ENCODE peak calls at places on chromosomes 2 and 18, in four cellular contexts. W is CD8-positive, alpha-beta memory T cell; B is SJSA1; F is stomach. U is an unnamed sample.

GRCh38 chr2:173874899-173875247 is 90.3 kb downstream of the SP3 start:
- DNase-seq in W (no peak), B (no peak), F (no peak), U (no peak)

GRCh38 chr2:84653302-84653701 is 137.0 kb downstream of the DNAH6 start:
- DNase-seq in W (no peak), B (no peak), F (no peak), U (no peak)

GRCh38 chr2:24643051-24643450 is 150.1 kb downstream of the PTRHD1 start:
- DNase-seq in W (no peak), B (no peak), F (no peak), U (no peak)

GRCh38 chr2:101768480-101769077 is 71.1 kb downstream of the MAP4K4 start:
- DNase-seq in W (no peak), B (no peak), F (no peak), U (no peak)

GRCh38 chr2:37020212-37020886 is 54.0 kb upstream of the STRN start:
- DNase-seq in W (no peak), B (no peak), F (peak; percentile 71), U (peak; percentile 78)

GRCh38 chr2:224861266-224861665 is 145.1 kb upstream of the CCDC195 start:
- DNase-seq in W (no peak), B (no peak), F (no peak), U (no peak)

GRCh38 chr2:30072250-30072842 is 74.5 kb upstream of the YPEL5 start:
- DNase-seq in W (peak; percentile 29), B (peak; percentile 62), F (peak; percentile 64), U (peak; percentile 70)

GRCh38 chr18:11154369-11154982 is 5.1 kb upstream of the PIEZO2 start:
- DNase-seq in W (no peak), B (no peak), F (no peak), U (no peak)

GRCh38 chr2:217270089-217270800 is 410.4 kb upstream of the TNP1 start:
- DNase-seq in W (no peak), B (no peak), F (no peak), U (no peak)

GRCh38 chr2:173571021-173571821 is 216.5 kb downstream of the CDCA7 start:
- DNase-seq in W (no peak), B (no peak), F (no peak), U (no peak)

GRCh38 chr2:216181351-216181750 is 72.2 kb downstream of the XRCC5 start:
- DNase-seq in W (no peak), B (no peak), F (no peak), U (no peak)

GRCh38 chr18:74589820-74590219 is 7.8 kb upstream of the ZNF407 start:
- DNase-seq in W (no peak), B (no peak), F (no peak), U (no peak)

GRCh38 chr18:37608876-37609275 is 43.3 kb upstream of the CELF4 start:
- DNase-seq in W (no peak), B (no peak), F (no peak), U (no peak)

GRCh38 chr2:74906395-74906794 is 52.0 kb upstream of the POLE4 start:
- DNase-seq in W (no peak), B (no peak), F (no peak), U (no peak)

GRCh38 chr18:23228102-23229051 is 93.1 kb downstream of the CABLES1 start:
- DNase-seq in W (no peak), B (no peak), F (no peak), U (no peak)

GRCh38 chr2:123915380-123915779 is 109.7 kb upstream of the CNTNAP5 start:
- DNase-seq in W (no peak), B (no peak), F (no peak), U (no peak)

GRCh38 chr2:149027602-149028250 is 10.8 kb upstream of the LYPD6B start:
- DNase-seq in W (no peak), B (no peak), F (no peak), U (no peak)

GRCh38 chr2:214293593-214293992 is 117.3 kb upstream of the VWC2L start:
- DNase-seq in W (no peak), B (no peak), F (no peak), U (no peak)

GRCh38 chr2:205297368-205297767 is 384.9 kb upstream of the NRP2 start:
- DNase-seq in W (no peak), B (no peak), F (no peak), U (no peak)

GRCh38 chr2:217857624-217858506 is 144.9 kb downstream of the TNS1 start:
- DNase-seq in W (no peak), B (no peak), F (no peak), U (peak; percentile 60)

GRCh38 chr2:152557273-152557879 is 159.9 kb downstream of the PRPF40A start:
- DNase-seq in W (no peak), B (no peak), F (no peak), U (no peak)

GRCh38 chr18:48922203-48922800 is 28.5 kb downstream of the SMAD7 start:
- DNase-seq in W (no peak), B (no peak), F (no peak), U (no peak)

GRCh38 chr18:9015689-9016088 is 86.8 kb upstream of the NDUFV2 start:
- DNase-seq in W (no peak), B (no peak), F (no peak), U (no peak)

GRCh38 chr2:177207101-177207500 is 5.5 kb upstream of the HNRNPA3 start:
- DNase-seq in W (no peak), B (no peak), F (no peak), U (no peak)

GRCh38 chr18:8889479-8889878 is 184.1 kb downstream of the MTCL1 start:
- DNase-seq in W (no peak), B (no peak), F (no peak), U (no peak)

GRCh38 chr2:230634146-230634545 is 78.5 kb upstream of the CAB39 start:
- DNase-seq in W (no peak), B (no peak), F (no peak), U (no peak)

GRCh38 chr2:101949304-101949703 is 42.5 kb upstream of the IL1R2 start:
- DNase-seq in W (no peak), B (no peak), F (no peak), U (no peak)

GRCh38 chr2:202161106-202161836 is 77.1 kb downstream of the SUMO1 start:
- DNase-seq in W (no peak), B (no peak), F (no peak), U (peak; percentile 23)

GRCh38 chr18:59353079-59353680 is 5.9 kb downstream of the LMAN1 start:
- DNase-seq in W (no peak), B (no peak), F (no peak), U (no peak)
- H3K4me1 ChIP-seq in W (peaks cover 12% of the 10 kb centered on the region), B (peaks cover 8% of the 10 kb centered on the region), F (peaks cover 37% of the 10 kb centered on the region), U (no peaks in the 10 kb centered on the region)

GRCh38 chr2:16394072-16394985 is 271.3 kb downstream of the CYRIA start:
- DNase-seq in W (no peak), B (no peak), F (no peak), U (no peak)

GRCh38 chr2:16393483-16394071 is 272.1 kb downstream of the CYRIA start:
- DNase-seq in W (no peak), B (no peak), F (no peak), U (no peak)

GRCh38 chr2:16392647-16393482 is 272.8 kb downstream of the CYRIA start:
- DNase-seq in W (no peak), B (no peak), F (no peak), U (no peak)

GRCh38 chr2:16390561-16390960 is 275.1 kb downstream of the CYRIA start:
- DNase-seq in W (no peak), B (no peak), F (no peak), U (no peak)

DNA sequence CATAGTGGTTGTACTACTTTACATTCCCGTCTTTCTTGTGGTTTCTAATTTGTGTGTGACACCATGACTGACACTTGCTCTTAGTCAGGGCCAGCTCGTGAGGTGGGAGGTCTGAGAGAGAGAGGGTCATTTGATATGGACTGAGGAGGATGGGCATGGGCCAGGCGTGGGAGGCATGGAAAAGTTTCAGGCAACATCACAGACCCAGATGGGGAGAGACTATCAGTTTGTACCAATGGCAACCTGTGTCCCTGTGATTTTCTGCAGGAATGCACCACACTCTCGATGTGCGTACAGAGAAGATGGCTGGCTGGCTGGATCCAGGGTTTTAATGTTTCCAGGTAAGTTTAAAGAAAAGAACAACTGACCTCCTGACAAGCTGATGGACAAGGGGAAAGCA is 273.6 kb downstream of the CYRIA start:
- DNase-seq in W (no peak), B (no peak), F (no peak), U (no peak)
- H3K27me3 ChIP-seq in W (no peaks in the 10 kb centered on the region), B (no peaks in the 10 kb centered on the region), F (peaks cover 5% of the 10 kb centered on the region), U (no peaks in the 10 kb centered on the region)

GRCh38 chr2:62716768-62717167 is 11.3 kb downstream of the EHBP1 start:
- DNase-seq in W (no peak), B (no peak), F (no peak), U (no peak)

GRCh38 chr2:62708751-62709150 is 3.2 kb downstream of the EHBP1 start:
- DNase-seq in W (no peak), B (no peak), F (no peak), U (no peak)

GRCh38 chr2:62706721-62707516 is 1.4 kb downstream of the EHBP1 start:
- DNase-seq in W (no peak), B (no peak), F (no peak), U (no peak)

GRCh38 chr2:62713837-62714236 is 8.3 kb downstream of the EHBP1 start:
- DNase-seq in W (no peak), B (no peak), F (no peak), U (no peak)

DNA sequence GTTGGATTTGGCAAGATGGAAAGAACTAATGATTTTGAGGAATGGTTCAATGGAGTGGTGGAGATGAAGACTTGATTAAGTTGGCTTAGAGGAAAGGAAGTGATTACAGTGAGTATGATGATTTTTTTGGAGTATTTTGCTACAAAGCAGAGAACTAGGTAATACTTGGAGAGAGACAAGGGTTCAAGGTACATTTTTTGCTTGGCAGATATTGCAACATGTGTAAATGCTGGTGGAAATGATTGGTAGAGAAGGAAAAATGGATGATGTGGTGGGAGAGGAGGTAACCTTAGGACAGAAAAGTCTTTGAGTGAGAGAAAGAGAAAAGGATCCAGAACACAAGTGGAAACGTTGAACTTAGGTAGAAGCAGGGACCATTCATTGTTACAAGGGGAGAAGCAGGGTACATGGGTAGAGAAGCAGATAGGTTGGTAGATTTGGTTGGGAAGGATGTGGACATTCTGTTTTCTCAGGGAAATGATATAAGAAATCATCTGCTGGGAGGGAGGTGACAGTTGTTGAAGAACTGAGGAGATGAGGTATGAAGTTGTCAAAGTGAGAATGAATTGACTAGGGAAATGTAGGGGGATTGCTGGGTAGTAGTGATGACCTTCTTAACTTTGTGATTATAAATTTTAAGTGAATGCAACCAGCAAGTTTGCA is 6.5 kb downstream of the EHBP1 start:
- DNase-seq in W (no peak), B (no peak), F (no peak), U (no peak)
- H3K36me3 ChIP-seq in W (no peaks in the 10 kb centered on the region), B (peaks cover 70% of the 10 kb centered on the region), F (no peaks in the 10 kb centered on the region), U (peaks cover 6% of the 10 kb centered on the region)

GRCh38 chr2:23520256-23520655 is 135.3 kb downstream of the KLHL29 start:
- DNase-seq in W (no peak), B (no peak), F (no peak), U (no peak)

GRCh38 chr2:23516546-23517256 is 131.7 kb downstream of the KLHL29 start:
- DNase-seq in W (no peak), B (no peak), F (no peak), U (no peak)

GRCh38 chr2:23521060-23521459 is 136.1 kb downstream of the KLHL29 start:
- DNase-seq in W (no peak), B (no peak), F (no peak), U (no peak)

GRCh38 chr2:23518481-23519333 is 133.7 kb downstream of the KLHL29 start:
- DNase-seq in W (no peak), B (no peak), F (no peak), U (no peak)

GRCh38 chr2:23519334-23519651 is 134.3 kb downstream of the KLHL29 start:
- DNase-seq in W (no peak), B (no peak), F (no peak), U (no peak)
- H3K4me1 ChIP-seq in W (no peaks in the 10 kb centered on the region), B (peaks cover 15% of the 10 kb centered on the region), F (peaks cover 30% of the 10 kb centered on the region), U (no peaks in the 10 kb centered on the region)

U was measured in heart right ventricle.